ENCODE peak calls at places on chromosomes 13 and 19, in eight cellular contexts. R, T, L, P, H, Y, F and I are unnamed samples.

GRCh38 chr19:6564393-6564792 is 26.6 kb downstream of the CD70 start:
- DNase-seq in F (no peak), H (no peak), P (no peak), L (no peak), Y (no peak), R (no peak), T (no peak), I (peak; percentile 68)

GRCh38 chr19:29587518-29587986 is 18.5 kb upstream of the POP4 start:
- DNase-seq in R (no peak), F (peak; percentile 57), P (no peak), H (no peak), Y (peak; percentile 31), T (peak; percentile 38), L (no peak), I (peak; percentile 73)

GRCh38 chr13:57582032-57582431 is 49.5 kb upstream of the PCDH17 start:
- DNase-seq in T (no peak), F (no peak), L (no peak), P (no peak), Y (no peak), R (no peak), H (no peak), I (peak; percentile 15)

GRCh38 chr19:23996549-23996948 is 81.9 kb downstream of the ZNF726 start:
- DNase-seq in P (no peak), R (no peak), T (no peak), Y (no peak), L (no peak), H (no peak), F (no peak), I (peak; percentile 7)

GRCh38 chr19:3682741-3683404 is 17.4 kb downstream of the PIP5K1C start:
- DNase-seq in L (no peak), P (no peak), H (no peak), T (peak; percentile 60), R (no peak), Y (no peak), F (no peak), I (no peak)

GRCh38 chr19:13275016-13275722 is 125.0 kb downstream of the IER2 start:
- DNase-seq in H (no peak), L (no peak), T (no peak), P (no peak), Y (no peak), F (peak; percentile 18), R (no peak), I (no peak)

GRCh38 chr13:25753976-25754375 is 297.8 kb downstream of the SHISA2 start:
- DNase-seq in Y (no peak), L (no peak), T (no peak), P (no peak), H (no peak), R (no peak), F (no peak), I (no peak)

GRCh38 chr19:11963566-11964355 is 1.1 kb upstream of the ZNF763 start:
- DNase-seq in L (peak; percentile 24), T (peak; percentile 61), H (peak; percentile 43), Y (peak; percentile 78), F (peak; percentile 62), R (peak; percentile 81), P (peak; percentile 87), I (peak; percentile 59)

GRCh38 chr13:109510036-109510435 is 276.3 kb downstream of the IRS2 start:
- DNase-seq in Y (no peak), H (no peak), L (no peak), T (no peak), R (no peak), F (no peak), P (no peak), I (no peak)

GRCh38 chr19:40200352-40201099 is 9.3 kb downstream of the MAP3K10 start:
- DNase-seq in H (no peak), Y (no peak), T (no peak), R (no peak), F (no peak), P (no peak), L (no peak), I (no peak)

GRCh38 chr19:48190288-48191284 is 20.1 kb downstream of the ZSWIM9 start:
- DNase-seq in Y (peak; percentile 40), R (peak; percentile 11), H (no peak), P (peak; percentile 17), L (peak; percentile 52), F (peak; percentile 56), T (peak; percentile 82), I (peak; percentile 87)

GRCh38 chr13:85610024-85610423 is 189.2 kb downstream of the SLITRK6 start:
- DNase-seq in L (no peak), Y (no peak), R (no peak), F (no peak), T (peak; percentile 18), P (no peak), H (no peak), I (no peak)

GRCh38 chr13:30071890-30072817 is 221.7 kb upstream of the UBL3 start:
- DNase-seq in F (no peak), H (no peak), Y (no peak), T (no peak), R (no peak), L (no peak), P (no peak), I (no peak)

GRCh38 chr19:29583196-29584006 is 22.7 kb upstream of the POP4 start:
- DNase-seq in P (no peak), T (peak; percentile 48), Y (no peak), L (no peak), F (no peak), H (no peak), R (no peak), I (no peak)

GRCh38 chr19:38735257-38735686 is 9.0 kb downstream of the CAPN12 start:
- DNase-seq in T (no peak), Y (peak; percentile 62), F (peak; percentile 32), R (peak; percentile 48), H (no peak), L (peak; percentile 42), P (peak; percentile 46), I (no peak)

GRCh38 chr13:26488236-26489028 is 69.1 kb upstream of the WASF3 start:
- DNase-seq in P (no peak), T (no peak), L (no peak), Y (no peak), F (no peak), R (no peak), H (no peak), I (no peak)

GRCh38 chr13:113002206-113002821 is 33.3 kb downstream of the MCF2L start:
- DNase-seq in P (peak; percentile 58), H (peak; percentile 90), T (no peak), F (no peak), R (no peak), Y (no peak), L (no peak), I (no peak)

GRCh38 chr19:4638330-4638729 is 986 bp upstream of the TNFAIP8L1 start:
- DNase-seq in F (no peak), H (no peak), P (no peak), Y (no peak), R (peak; percentile 33), L (no peak), T (no peak), I (no peak)

GRCh38 chr19:24029941-24030636 is 56.9 kb upstream of the ZNF254 start:
- DNase-seq in F (no peak), Y (no peak), H (no peak), L (no peak), T (no peak), R (no peak), P (no peak), I (no peak)

GRCh38 chr19:49950590-49950948 is 10.4 kb downstream of the SIGLEC11 start:
- DNase-seq in F (no peak), T (no peak), Y (no peak), R (no peak), L (no peak), H (no peak), P (no peak), I (no peak)

GRCh38 chr13:112619730-112620639 is 32.0 kb upstream of the TUBGCP3 start:
- DNase-seq in L (peak; percentile 36), T (no peak), F (no peak), H (peak; percentile 98), P (peak; percentile 86), R (no peak), Y (no peak), I (peak; percentile 10)

GRCh38 chr13:69292789-69293425 is 814.7 kb upstream of the ATXN8OS start:
- DNase-seq in L (no peak), T (no peak), F (no peak), R (no peak), H (no peak), P (no peak), Y (no peak), I (no peak)

GRCh38 chr13:50636007-50636704 is 207.3 kb downstream of the DLEU7 start:
- DNase-seq in F (no peak), P (peak; percentile 58), T (no peak), R (no peak), H (no peak), Y (no peak), L (no peak), I (no peak)

GRCh38 chr19:16527971-16528521 is 14.2 kb downstream of the CHERP start:
- DNase-seq in P (peak; percentile 20), R (peak; percentile 32), L (no peak), H (no peak), F (peak; percentile 19), T (no peak), Y (peak; percentile 43), I (no peak)

GRCh38 chr19:18831524-18832330 is at the start of gene UPF1:
- DNase-seq in T (peak; percentile 88), L (peak; percentile 92), Y (peak; percentile 97), H (peak; percentile 92), F (peak; percentile 95), P (peak; percentile 97), R (peak; percentile 93), I (peak; percentile 90)

GRCh38 chr13:70407486-70407885 is 299.2 kb upstream of the KLHL1 start:
- DNase-seq in T (no peak), P (no peak), Y (no peak), F (no peak), R (no peak), H (no peak), L (no peak), I (no peak)